ENCODE peak calls at places on chromosome 14, in five cellular contexts. Z is lower lobe of right lung, U is tibial nerve, O is SK-N-SH, W is esophagus squamous epithelium. S is an unnamed sample. For H3K36me3, the result is how much of the 10 kb centered on the place peaks cover.

GRCh38 chr14:103880334-103880985 is 33.1 kb upstream of the PPP1R13B start:
- DNase-seq in Z (peak), U (peak), O (peak), W (no peak), S (peak)

GRCh38 chr14:55411426-55412389 is at the start of gene ATG14:
- DNase-seq in Z (peak), U (peak), O (peak), W (peak), S (no peak)

GRCh38 chr14:21825147-21825743 is 151.6 kb upstream of the OR4E1 start:
- DNase-seq in Z (no peak), U (no peak), O (peak), W (no peak), S (no peak)

GRCh38 chr14:54919330-54919729 is 16.7 kb upstream of the GCH1 start:
- DNase-seq in Z (no peak), U (no peak), O (no peak), W (no peak), S (no peak)

GRCh38 chr14:74302160-74302628 is 540 bp downstream of the ABCD4 start:
- DNase-seq in Z (no peak), U (no peak), O (peak), W (no peak), S (no peak)

GRCh38 chr14:106347890-106348755 is 821.7 kb downstream of the TMEM121 start:
- DNase-seq in Z (no peak), U (no peak), O (no peak), W (no peak), S (no peak)

GRCh38 chr14:50954811-50955372 is 10.6 kb upstream of the PYGL start:
- DNase-seq in Z (no peak), U (no peak), O (peak), W (no peak), S (no peak)

GRCh38 chr14:67622675-67623074 is 3.0 kb downstream of the ARG2 start:
- DNase-seq in Z (no peak), U (no peak), O (no peak), W (no peak), S (peak)

GRCh38 chr14:80930836-80931389 is 10.6 kb downstream of the CEP128 start:
- DNase-seq in Z (no peak), U (no peak), O (no peak), W (no peak), S (peak)

GRCh38 chr14:35051796-35052195 is 5.7 kb downstream of the FAM177A1 start:
- DNase-seq in Z (no peak), U (no peak), O (no peak), W (no peak), S (peak)

GRCh38 chr14:100359881-100360280 is 36.7 kb downstream of the SLC25A47 start:
- DNase-seq in Z (no peak), U (no peak), O (no peak), W (no peak), S (no peak)

GRCh38 chr14:55571125-55571889 is 8.7 kb upstream of the KTN1 start:
- DNase-seq in Z (no peak), U (no peak), O (no peak), W (no peak), S (no peak)

GRCh38 chr14:89619616-89620273 is 202.7 kb upstream of the FOXN3 start:
- DNase-seq in Z (no peak), U (no peak), O (no peak), W (no peak), S (no peak)

GRCh38 chr14:64920465-64920864 is 6.2 kb downstream of the CHURC1 start:
- DNase-seq in Z (no peak), U (no peak), O (no peak), W (no peak), S (no peak)

GRCh38 chr14:90518941-90519256 is 122.1 kb downstream of the CALM1 start:
- DNase-seq in Z (peak), U (no peak), O (no peak), W (no peak), S (no peak)

GRCh38 chr14:58636129-58636528 is 1.6 kb upstream of the DACT1 start:
- DNase-seq in Z (no peak), U (no peak), O (no peak), W (no peak), S (no peak)

GRCh38 chr14:31792726-31793125 is 231.5 kb downstream of the NUBPL start:
- DNase-seq in Z (no peak), U (no peak), O (no peak), W (no peak), S (no peak)

GRCh38 chr14:95527392-95528002 is 7.4 kb upstream of the GLRX5 start:
- DNase-seq in Z (no peak), U (peak), O (peak), W (no peak), S (peak)

GRCh38 chr14:50744242-50744641 is 76.1 kb upstream of the SAV1 start:
- DNase-seq in Z (no peak), U (no peak), O (no peak), W (no peak), S (no peak)

GRCh38 chr14:90302529-90303303 is 29.0 kb downstream of the NRDE2 start:
- DNase-seq in Z (no peak), U (no peak), O (no peak), W (no peak), S (no peak)

GRCh38 chr14:66638688-66639087 is 130.7 kb downstream of the GPHN start:
- DNase-seq in Z (no peak), U (no peak), O (no peak), W (no peak), S (no peak)

GRCh38 chr14:64723691-64724577 is 19.7 kb downstream of the PLEKHG3 start:
- DNase-seq in Z (no peak), U (no peak), O (no peak), W (no peak), S (no peak)

GRCh38 chr14:69312608-69313007 is 52.6 kb downstream of the GALNT16 start:
- DNase-seq in Z (no peak), U (no peak), O (no peak), W (no peak), S (no peak)

GRCh38 chr14:35390577-35391387 is 13.8 kb downstream of the NFKBIA start:
- DNase-seq in Z (no peak), U (no peak), O (no peak), W (no peak), S (no peak)

GRCh38 chr14:99317231-99318090 is 45.5 kb upstream of the BCL11B start:
- DNase-seq in Z (no peak), U (no peak), O (no peak), W (no peak), S (no peak)

GRCh38 chr14:75972729-75973480 is 8.9 kb downstream of the TGFB3 start:
- DNase-seq in Z (no peak), U (no peak), O (peak), W (no peak), S (no peak)

DNA sequence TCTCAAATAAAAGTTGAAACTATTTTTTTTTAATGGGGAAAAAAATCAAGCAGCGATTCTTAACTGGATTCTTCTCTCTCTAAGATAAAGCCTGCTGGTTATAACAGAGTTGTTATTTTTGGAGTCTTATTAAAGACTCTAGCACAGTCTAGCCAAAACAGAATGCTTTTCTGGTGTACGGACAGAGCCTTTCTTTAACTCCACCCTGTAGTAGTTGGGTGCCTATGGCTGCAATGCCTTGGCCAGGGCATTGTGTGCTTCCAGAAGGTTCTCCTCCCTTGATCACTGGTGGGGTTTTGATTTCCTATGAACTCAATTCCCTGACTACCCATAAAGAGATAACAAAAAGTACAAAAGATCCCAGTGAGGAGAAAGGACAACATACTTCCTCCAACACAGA is 35.7 kb upstream of the TC2N start:
- DNase-seq in Z (no peak), U (no peak), O (no peak), W (no peak), S (no peak)
- H3K36me3 ChIP-seq in Z (under half), U (under half), O (under half), W (under half), S (under half)

DNA sequence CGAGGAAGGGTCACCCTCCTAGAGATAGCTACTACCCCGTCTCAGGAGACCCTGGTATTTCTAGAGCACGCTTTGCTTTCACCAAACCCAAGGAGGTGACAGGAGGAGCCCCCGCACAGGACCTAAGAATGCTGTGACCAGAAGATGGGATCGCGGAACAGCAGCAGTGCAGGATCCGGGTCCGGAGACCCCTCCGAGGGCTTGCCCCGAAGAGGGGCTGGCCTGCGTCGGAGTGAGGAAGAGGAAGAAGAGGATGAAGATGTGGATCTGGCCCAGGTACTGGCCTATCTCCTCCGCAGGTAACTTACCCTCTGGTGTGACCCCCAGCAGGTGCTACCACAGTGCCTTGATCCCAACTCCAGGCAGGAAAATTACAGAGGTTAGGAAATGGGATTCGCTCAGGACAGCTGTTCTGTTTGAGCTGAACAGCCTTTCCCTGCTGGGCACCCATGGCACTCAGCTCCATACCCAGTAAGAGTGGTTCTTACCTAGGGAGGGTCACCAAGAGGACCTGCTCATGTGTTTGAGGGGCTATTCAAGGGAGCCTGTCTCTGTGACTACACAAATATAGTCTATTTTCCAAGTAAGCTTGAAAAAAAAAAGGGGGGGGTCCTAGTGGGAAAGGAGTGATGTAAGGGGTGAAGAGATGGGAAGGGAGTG is 832 bp upstream of the NRL start:
- DNase-seq in Z (no peak), U (no peak), O (no peak), W (no peak), S (no peak)
- TF ChIP-seq CTCF in Z (no peak), U (no peak), O (no peak), W (no peak), S (no peak)

DNA sequence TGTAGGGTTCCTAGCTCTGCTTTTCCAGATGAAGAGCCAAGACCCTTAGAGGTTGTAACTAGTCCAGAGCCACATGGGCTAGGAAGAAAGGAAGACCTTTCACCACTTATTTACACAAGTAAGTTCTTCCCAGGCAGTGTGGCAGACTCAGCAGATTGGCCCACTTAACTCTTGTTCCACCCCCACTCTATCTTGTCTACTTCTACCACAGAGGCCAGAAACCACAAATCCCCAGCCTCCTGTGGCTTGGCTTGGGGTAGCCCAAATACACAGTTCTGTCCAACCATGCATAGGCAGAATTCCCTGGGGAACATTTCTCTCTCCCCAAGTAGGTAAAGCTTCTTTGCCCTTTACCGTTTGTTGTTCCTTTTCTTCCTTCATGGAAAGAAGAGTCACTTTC is 383.5 kb downstream of the RGS6 start:
- DNase-seq in Z (no peak), U (no peak), O (no peak), W (no peak), S (no peak)
- H3K36me3 ChIP-seq in Z (under half), U (under half), O (under half), W (under half), S (under half)

GRCh38 chr14:92942576-92942975 is 19.6 kb downstream of the CHGA start:
- DNase-seq in Z (no peak), U (no peak), O (no peak), W (no peak), S (no peak)

GRCh38 chr14:92940543-92940942 is 17.6 kb downstream of the CHGA start:
- DNase-seq in Z (no peak), U (no peak), O (no peak), W (no peak), S (no peak)

GRCh38 chr14:92942136-92942535 is 19.2 kb downstream of the CHGA start:
- DNase-seq in Z (no peak), U (no peak), O (no peak), W (no peak), S (no peak)

GRCh38 chr14:92942976-92943710 is 20.2 kb downstream of the CHGA start:
- DNase-seq in Z (no peak), U (no peak), O (no peak), W (no peak), S (no peak)

GRCh38 chr14:92941531-92941930 is 18.6 kb downstream of the CHGA start:
- DNase-seq in Z (no peak), U (no peak), O (no peak), W (no peak), S (no peak)
- TF ChIP-seq CTCF in Z (no peak), U (no peak), O (no peak), W (no peak), S (no peak)

DNA sequence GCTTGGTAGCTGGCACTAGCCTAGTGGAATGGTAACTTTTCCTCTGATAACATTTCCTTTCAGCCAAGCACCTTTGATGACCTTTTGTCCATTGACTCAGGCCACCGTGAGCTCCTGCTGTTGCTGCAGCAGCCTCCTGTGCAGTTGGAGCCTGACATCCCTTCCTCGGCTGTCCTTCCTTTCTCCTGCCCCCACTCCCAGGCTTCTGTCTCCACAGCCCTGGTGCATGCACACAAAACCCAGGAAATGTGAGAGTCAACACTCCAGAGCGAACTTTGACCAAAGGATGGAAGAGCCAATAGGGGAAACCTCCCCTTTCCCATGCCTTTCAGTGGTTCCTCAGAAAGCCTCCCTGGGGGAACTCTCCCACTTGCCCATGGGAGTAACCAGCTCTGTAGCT is 115.0 kb downstream of the TMEM260 start:
- DNase-seq in Z (no peak), U (no peak), O (no peak), W (no peak), S (no peak)
- H3K36me3 ChIP-seq in Z (under half), U (under half), O (under half), W (under half), S (under half)

DNA sequence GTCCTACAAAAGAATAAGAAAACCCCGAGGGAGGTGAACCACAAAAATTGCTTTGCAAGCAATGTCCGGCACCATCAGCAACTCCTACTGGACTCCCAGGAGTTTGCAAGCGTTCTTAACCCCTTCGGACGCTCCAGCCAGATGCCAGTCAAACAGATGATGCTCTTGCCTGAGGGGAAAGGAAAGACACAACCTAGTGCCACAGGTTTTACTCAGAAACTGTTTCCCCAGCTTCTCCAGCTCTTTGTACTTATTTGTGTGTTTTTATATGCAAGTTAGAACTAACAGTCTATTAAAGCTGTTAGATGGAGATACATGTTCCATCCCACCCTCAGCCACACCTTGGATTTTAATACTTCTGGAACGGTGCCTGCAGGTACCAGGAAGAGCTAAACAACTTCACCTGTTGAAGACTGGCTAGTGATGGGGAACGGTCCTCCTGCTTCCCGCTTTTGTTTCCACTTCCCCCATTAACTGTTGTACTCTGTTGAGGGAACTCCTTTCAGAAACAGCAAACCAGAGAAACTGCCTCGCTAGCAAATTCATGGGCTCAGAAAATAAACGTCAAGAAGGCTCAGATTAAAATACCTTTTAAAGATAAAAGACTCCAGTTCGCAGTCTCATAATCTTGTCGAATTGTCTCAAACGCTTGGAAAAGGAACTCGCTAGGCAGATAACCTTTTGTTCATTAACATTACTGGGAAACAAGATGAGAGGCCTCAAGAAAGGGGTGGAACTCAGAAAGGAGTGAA is 1.1 kb upstream of the FERMT2 start:
- DNase-seq in Z (no peak), U (no peak), O (peak), W (no peak), S (no peak)
- TF ChIP-seq CTCF in Z (peak), U (peak), O (peak), W (no peak), S (peak)

S was measured in BJ.